ENCODE peak calls at places on chromosomes 12 and 14, in five cellular contexts. G is AG10803, U is kidney, Q is progenitor cell of endocrine pancreas, F is natural killer cell. A is an unnamed sample.

GRCh38 chr12:106301241-106301610 is 1.3 kb upstream of the TCP11L2 start:
- DNase-seq in G (peak), U (no peak), Q (no peak), F (no peak), A (no peak)

GRCh38 chr14:64232944-64233343 is 61.2 kb downstream of the ESR2 start:
- DNase-seq in G (no peak), U (no peak), Q (no peak), F (no peak), A (no peak)

GRCh38 chr12:59113831-59114273 is 193.5 kb upstream of the LRIG3 start:
- DNase-seq in G (peak), U (peak), Q (peak), F (no peak), A (no peak)

GRCh38 chr14:53044486-53044885 is 93.6 kb upstream of the FERMT2 start:
- DNase-seq in G (peak), U (no peak), Q (no peak), F (no peak), A (no peak)

GRCh38 chr14:30805284-30805683 is 69.1 kb upstream of the COCH start:
- DNase-seq in G (no peak), U (no peak), Q (no peak), F (no peak), A (no peak)

GRCh38 chr12:52234226-52234810 is 1.3 kb downstream of the KRT7 start:
- DNase-seq in G (no peak), U (peak), Q (no peak), F (no peak), A (peak)

GRCh38 chr12:6953417-6954315 is 2.5 kb downstream of the PTPN6 start:
- DNase-seq in G (no peak), U (peak), Q (no peak), F (peak), A (peak)

GRCh38 chr12:108939594-108939993 is 59.7 kb downstream of the DAO start:
- DNase-seq in G (no peak), U (no peak), Q (no peak), F (no peak), A (no peak)

GRCh38 chr14:77559381-77559780 is 57.1 kb downstream of the SPTLC2 start:
- DNase-seq in G (no peak), U (no peak), Q (no peak), F (no peak), A (no peak)

GRCh38 chr12:51009038-51009437 is 17.1 kb downstream of the SLC11A2 start:
- DNase-seq in G (no peak), U (no peak), Q (no peak), F (peak), A (no peak)

GRCh38 chr14:70644016-70644415 is 2.3 kb downstream of the TTC9 start:
- DNase-seq in G (no peak), U (no peak), Q (no peak), F (no peak), A (no peak)

GRCh38 chr12:6768385-6769002 is 2.3 kb downstream of the PTMS start:
- DNase-seq in G (no peak), U (no peak), Q (no peak), F (no peak), A (no peak)

GRCh38 chr12:10067259-10067658 is 31.5 kb downstream of the CLEC1A start:
- DNase-seq in G (no peak), U (no peak), Q (no peak), F (no peak), A (no peak)

GRCh38 chr12:53996188-53996885 is 3.6 kb upstream of the HOXC9 start:
- DNase-seq in G (no peak), U (no peak), Q (no peak), F (no peak), A (no peak)

GRCh38 chr12:95601626-95602025 is 50.4 kb upstream of the USP44 start:
- DNase-seq in G (peak), U (no peak), Q (no peak), F (no peak), A (no peak)

GRCh38 chr12:94261119-94261518 is 112.7 kb downstream of the PLXNC1 start:
- DNase-seq in G (no peak), U (no peak), Q (no peak), F (no peak), A (no peak)

GRCh38 chr14:29928342-29928640 is 644 bp upstream of the PRKD1 start:
- DNase-seq in G (no peak), U (no peak), Q (no peak), F (no peak), A (no peak)

GRCh38 chr12:88993655-88994054 is 358.6 kb downstream of the DUSP6 start:
- DNase-seq in G (peak), U (no peak), Q (no peak), F (no peak), A (no peak)

GRCh38 chr12:76047060-76047459 is 15.5 kb upstream of the PHLDA1 start:
- DNase-seq in G (no peak), U (no peak), Q (no peak), F (no peak), A (no peak)

GRCh38 chr12:107349008-107349747 is 255.8 kb upstream of the CRY1 start:
- DNase-seq in G (peak), U (no peak), Q (no peak), F (no peak), A (no peak)

GRCh38 chr12:57461904-57462306 is 2.3 kb downstream of the GLI1 start:
- DNase-seq in G (peak), U (no peak), Q (no peak), F (no peak), A (no peak)

GRCh38 chr12:62481843-62482540 is 15.4 kb downstream of the MON2 start:
- DNase-seq in G (no peak), U (no peak), Q (no peak), F (no peak), A (no peak)

GRCh38 chr12:45309826-45310626 is 94.1 kb downstream of the ANO6 start:
- DNase-seq in G (peak), U (no peak), Q (no peak), F (no peak), A (no peak)

GRCh38 chr12:14769837-14770494 is 33.3 kb downstream of the WBP11 start:
- DNase-seq in G (peak), U (peak), Q (peak), F (peak), A (no peak)

GRCh38 chr14:22471545-22472121 is 117.4 kb downstream of the DAD1 start:
- DNase-seq in G (no peak), U (peak), Q (no peak), F (no peak), A (no peak)

GRCh38 chr14:64659366-64659765 is 44.9 kb upstream of the PLEKHG3 start:
- DNase-seq in G (peak), U (no peak), Q (no peak), F (no peak), A (no peak)

GRCh38 chr12:30795660-30796507 is 41.1 kb upstream of the CAPRIN2 start:
- DNase-seq in G (peak), U (peak), Q (peak), F (peak), A (peak)

GRCh38 chr14:22131749-22132476 is 457.1 kb downstream of the DAD1 start:
- DNase-seq in G (no peak), U (no peak), Q (no peak), F (peak), A (no peak)

GRCh38 chr12:123115409-123116111 is 35.3 kb downstream of the PITPNM2 start:
- DNase-seq in G (peak), U (peak), Q (no peak), F (no peak), A (no peak)

GRCh38 chr12:69779928-69780327 is 41.3 kb downstream of the RAB3IP start:
- DNase-seq in G (peak), U (no peak), Q (no peak), F (no peak), A (no peak)
- TF ChIP-seq CTCF in G (peak), U (peak), Q (peak), F (no peak), A (peak)

GRCh38 chr14:75295491-75296338 is 17.1 kb downstream of the FOS start:
- DNase-seq in G (peak), U (peak), Q (peak), F (peak), A (no peak)
- TF ChIP-seq CTCF in G (peak), U (peak), Q (peak), F (peak), A (peak)

GRCh38 chr14:68716698-68717097 is 76.2 kb downstream of the ZFP36L1 start:
- DNase-seq in G (no peak), U (no peak), Q (no peak), F (no peak), A (no peak)

GRCh38 chr14:68722186-68722585 is 70.7 kb downstream of the ZFP36L1 start:
- DNase-seq in G (no peak), U (no peak), Q (no peak), F (no peak), A (no peak)

GRCh38 chr14:68715032-68715924 is 77.6 kb downstream of the ZFP36L1 start:
- DNase-seq in G (peak), U (no peak), Q (no peak), F (no peak), A (no peak)

GRCh38 chr14:68719634-68720384 is 73.1 kb downstream of the ZFP36L1 start:
- DNase-seq in G (no peak), U (no peak), Q (no peak), F (no peak), A (no peak)

DNA sequence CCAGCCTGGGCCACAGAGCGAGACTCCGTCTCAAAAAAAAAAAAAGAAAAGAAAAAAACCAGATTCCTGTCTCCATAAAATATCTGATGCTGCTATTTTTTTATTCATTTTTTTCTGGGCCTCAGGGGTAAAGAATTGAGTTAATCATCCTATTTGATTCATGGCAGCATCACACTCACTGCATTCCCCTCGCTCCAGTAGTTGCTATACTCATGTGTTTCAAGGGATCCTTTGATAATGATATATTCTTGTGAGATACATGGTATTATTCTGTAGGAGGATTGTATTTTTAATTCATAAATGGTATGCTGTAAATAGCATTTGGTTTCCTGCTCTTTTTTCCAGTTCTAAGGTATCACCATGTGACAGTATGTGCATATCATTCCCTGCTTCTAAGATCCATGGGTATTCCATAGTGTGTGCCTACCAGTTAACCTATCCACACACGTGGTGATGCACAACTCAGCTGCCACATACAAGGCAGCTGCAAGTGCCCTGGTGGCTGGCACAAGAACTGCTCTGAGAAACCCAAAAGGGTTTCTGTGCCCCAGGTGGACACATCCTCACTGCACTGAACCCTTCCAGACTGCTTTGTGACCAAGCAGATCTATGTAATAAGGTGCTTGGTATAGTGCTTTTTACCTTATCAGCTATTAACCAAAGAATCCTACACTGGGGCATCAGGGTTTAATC is 74.7 kb downstream of the ZFP36L1 start:
- DNase-seq in G (no peak), U (no peak), Q (no peak), F (no peak), A (no peak)
- TF ChIP-seq CTCF in G (peak), U (no peak), Q (peak), F (peak), A (peak)

DNA sequence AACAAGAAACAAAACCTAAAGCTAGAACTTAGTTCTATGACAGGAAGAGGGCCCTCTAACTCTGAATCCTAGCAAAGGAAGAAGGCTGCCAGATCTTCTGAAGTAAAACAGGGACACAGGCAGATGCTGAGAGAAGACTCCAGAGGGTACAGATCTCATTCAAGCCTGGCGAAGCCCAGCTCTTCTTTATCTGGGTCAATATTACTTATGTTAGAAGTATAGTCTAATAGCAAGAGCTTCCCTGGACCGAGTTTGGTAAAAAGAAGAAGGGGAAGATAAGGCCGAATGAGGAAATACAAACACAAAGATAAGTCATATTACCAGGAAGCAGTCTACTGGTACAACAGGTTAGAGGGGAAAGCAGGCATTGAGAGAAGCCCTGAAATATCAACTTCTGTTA is 79.9 kb upstream of the CCDC91 start:
- DNase-seq in G (no peak), U (no peak), Q (no peak), F (no peak), A (no peak)
- TF ChIP-seq CTCF in G (no peak), U (no peak), Q (no peak), F (no peak), A (no peak)

GRCh38 chr14:32824195-32824594 is 114.5 kb upstream of the NPAS3 start:
- DNase-seq in G (no peak), U (no peak), Q (no peak), F (no peak), A (no peak)

GRCh38 chr14:32820686-32821085 is 118.0 kb upstream of the NPAS3 start:
- DNase-seq in G (no peak), U (no peak), Q (no peak), F (no peak), A (no peak)

GRCh38 chr14:32825058-32825457 is 113.6 kb upstream of the NPAS3 start:
- DNase-seq in G (no peak), U (no peak), Q (no peak), F (no peak), A (no peak)

GRCh38 chr14:32821989-32822653 is 116.6 kb upstream of the NPAS3 start:
- DNase-seq in G (no peak), U (no peak), Q (no peak), F (no peak), A (no peak)

GRCh38 chr14:32826404-32827082 is 112.1 kb upstream of the NPAS3 start:
- DNase-seq in G (peak), U (no peak), Q (no peak), F (no peak), A (no peak)
- TF ChIP-seq CTCF in G (peak), U (no peak), Q (no peak), F (no peak), A (peak)